ENCODE peak calls at places on chromosomes 3 and 15, in five cellular contexts. V is H9, C is IMR-90, N is mesendoderm, P is neuronal stem cell. S is an unnamed sample.

GRCh38 chr3:178947738-178948137 is 123.9 kb downstream of the ZMAT3 start:
- DNase-seq in C (no peak), V (no peak), N (no peak), P (no peak), S (no peak)

GRCh38 chr3:161549251-161549650 is 52.6 kb downstream of the OTOL1 start:
- DNase-seq in V (no peak), C (no peak), P (no peak), N (peak), S (peak)

GRCh38 chr15:96272427-96272826 is 58.1 kb upstream of the NR2F2 start:
- DNase-seq in P (no peak), V (no peak), N (no peak), C (no peak), S (no peak)

GRCh38 chr3:123276346-123276745 is 74.6 kb downstream of the SEC22A start:
- DNase-seq in P (no peak), C (no peak), V (no peak), N (no peak), S (no peak)

GRCh38 chr15:64928626-64929220 is 17.0 kb downstream of the ANKDD1A start:
- DNase-seq in V (no peak), P (no peak), C (no peak), N (no peak), S (no peak)

GRCh38 chr15:54803139-54803808 is 393.5 kb downstream of the RSL24D1 start:
- DNase-seq in N (peak), C (peak), V (no peak), P (no peak), S (no peak)

GRCh38 chr3:161239700-161240099 is 18.6 kb downstream of the NMD3 start:
- DNase-seq in P (no peak), N (no peak), C (peak), V (no peak), S (no peak)

GRCh38 chr3:78349571-78349970 is 1309.7 kb downstream of the ROBO2 start:
- DNase-seq in N (no peak), C (no peak), P (no peak), V (no peak), S (no peak)

GRCh38 chr15:33292718-33293307 is 18.0 kb upstream of the RYR3 start:
- DNase-seq in N (peak), P (peak), V (peak), C (peak), S (peak)

GRCh38 chr15:69074011-69074842 is 59.7 kb downstream of the NOX5 start:
- DNase-seq in C (peak), V (peak), N (peak), P (peak), S (peak)

GRCh38 chr3:94587291-94587690 is 524.4 kb downstream of the NSUN3 start:
- DNase-seq in P (no peak), C (no peak), V (no peak), N (no peak), S (no peak)

GRCh38 chr3:107662586-107662985 is 139.8 kb downstream of the BBX start:
- DNase-seq in P (no peak), C (peak), N (no peak), V (no peak), S (peak)

GRCh38 chr3:32884532-32885031 is 66.8 kb downstream of the TRIM71 start:
- DNase-seq in V (no peak), P (no peak), C (no peak), N (no peak), S (no peak)

GRCh38 chr3:56413911-56414310 is 54.4 kb downstream of the ERC2 start:
- DNase-seq in V (no peak), P (no peak), N (peak), C (no peak), S (no peak)

GRCh38 chr15:73571346-73571745 is 61.8 kb downstream of the NPTN start:
- DNase-seq in C (no peak), V (no peak), P (no peak), N (no peak), S (no peak)

GRCh38 chr15:42707873-42708544 is 28.9 kb downstream of the CDAN1 start:
- DNase-seq in V (no peak), N (no peak), P (no peak), C (no peak), S (no peak)

GRCh38 chr15:44734839-44735481 is 1.4 kb upstream of the TRIM69 start:
- DNase-seq in P (no peak), N (no peak), V (no peak), C (no peak), S (no peak)

GRCh38 chr3:170809021-170809974 is 60.7 kb downstream of the RPL22L1 start:
- DNase-seq in N (peak), C (peak), P (peak), V (peak), S (peak)

GRCh38 chr15:78620839-78621421 is at the start of gene CHRNA3:
- DNase-seq in V (peak), C (no peak), P (no peak), N (peak), S (no peak)

GRCh38 chr3:122085666-122086065 is 30.5 kb downstream of the CD86 start:
- DNase-seq in N (no peak), V (no peak), P (no peak), C (no peak), S (no peak)

GRCh38 chr3:50616770-50617095 is 218 bp upstream of the MAPKAPK3 start:
- DNase-seq in P (peak), V (peak), N (peak), C (peak), S (peak)

GRCh38 chr3:64686446-64686908 is 1.3 kb downstream of the ADAMTS9 start:
- DNase-seq in P (peak), V (no peak), C (peak), N (peak), S (peak)

GRCh38 chr3:135581806-135582205 is 383.7 kb upstream of the PPP2R3A start:
- DNase-seq in N (no peak), P (no peak), V (no peak), C (no peak), S (no peak)

GRCh38 chr3:173939319-173939718 is 541.8 kb downstream of the NLGN1 start:
- DNase-seq in C (no peak), V (no peak), P (no peak), N (peak), S (peak)

GRCh38 chr15:36954486-36954885 is 145.9 kb downstream of the MEIS2 start:
- DNase-seq in V (no peak), N (no peak), P (no peak), C (peak), S (no peak)

GRCh38 chr3:169460035-169460434 is 203.5 kb downstream of the MECOM start:
- DNase-seq in C (no peak), P (no peak), N (no peak), V (no peak), S (no peak)

GRCh38 chr3:123105201-123106189 is 38.7 kb downstream of the PDIA5 start:
- DNase-seq in P (peak), V (no peak), N (no peak), C (no peak), S (no peak)

GRCh38 chr15:73965730-73966103 is 26.4 kb downstream of the STOML1 start:
- DNase-seq in V (no peak), N (no peak), C (peak), P (no peak), S (peak)

GRCh38 chr15:60255390-60255789 is 142.4 kb downstream of the ANXA2 start:
- DNase-seq in N (no peak), V (no peak), C (no peak), P (no peak), S (peak)

GRCh38 chr3:166071831-166072230 is 234.6 kb upstream of the BCHE start:
- DNase-seq in C (no peak), V (no peak), P (no peak), N (peak), S (no peak)

GRCh38 chr3:57949779-57950618 is 58.2 kb upstream of the FLNB start:
- DNase-seq in N (no peak), C (no peak), P (no peak), V (no peak), S (no peak)

GRCh38 chr15:77630956-77631789 is 1.5 kb downstream of the LINGO1 start:
- DNase-seq in V (peak), C (no peak), P (peak), N (peak), S (no peak)

GRCh38 chr3:188888321-188889056 is 283.3 kb upstream of the TPRG1 start:
- DNase-seq in N (no peak), P (no peak), C (no peak), V (no peak), S (no peak)

GRCh38 chr3:170154569-170155143 is 26.9 kb downstream of the PHC3 start:
- DNase-seq in V (no peak), P (no peak), C (no peak), N (no peak), S (no peak)

GRCh38 chr3:41693799-41694198 is 268.1 kb downstream of the ULK4 start:
- DNase-seq in C (peak), P (no peak), N (no peak), V (no peak), S (no peak)

GRCh38 chr3:42019144-42019952 is 57.4 kb upstream of the ULK4 start:
- DNase-seq in V (no peak), P (no peak), N (no peak), C (no peak), S (no peak)

GRCh38 chr3:37935756-37936666 is 54.6 kb upstream of the VILL start:
- DNase-seq in V (no peak), C (peak), N (peak), P (peak), S (peak)

GRCh38 chr3:159762238-159762637 is 226.4 kb upstream of the IL12A start:
- DNase-seq in V (no peak), C (no peak), N (peak), P (no peak), S (no peak)

GRCh38 chr3:119555309-119555735 is 4.1 kb downstream of the CD80 start:
- DNase-seq in N (no peak), C (no peak), P (no peak), V (no peak), S (no peak)

GRCh38 chr3:190491533-190492054 is 22.3 kb upstream of the IL1RAP start:
- DNase-seq in P (no peak), C (no peak), N (no peak), V (no peak), S (peak)
- H3K23ac ChIP-seq in P (no peak), C (no peak), N (no peak), V (no peak), S (no peak)

GRCh38 chr3:12967751-12968209 is 105.4 kb downstream of the IQSEC1 start:
- DNase-seq in C (peak), P (peak), V (peak), N (peak), S (peak)

GRCh38 chr3:12963869-12964712 is 109.1 kb downstream of the IQSEC1 start:
- DNase-seq in P (no peak), C (peak), N (no peak), V (no peak), S (peak)

GRCh38 chr3:12966847-12967750 is 106.1 kb downstream of the IQSEC1 start:
- DNase-seq in C (peak), P (no peak), N (peak), V (peak), S (peak)

GRCh38 chr3:12964713-12965612 is 108.3 kb downstream of the IQSEC1 start:
- DNase-seq in P (no peak), C (no peak), V (no peak), N (no peak), S (no peak)

GRCh38 chr3:12965999-12966846 is 107.0 kb downstream of the IQSEC1 start:
- DNase-seq in N (no peak), P (no peak), V (no peak), C (no peak), S (peak)
- H3K23ac ChIP-seq in N (peak), P (no peak), V (no peak), C (peak), S (peak)

DNA sequence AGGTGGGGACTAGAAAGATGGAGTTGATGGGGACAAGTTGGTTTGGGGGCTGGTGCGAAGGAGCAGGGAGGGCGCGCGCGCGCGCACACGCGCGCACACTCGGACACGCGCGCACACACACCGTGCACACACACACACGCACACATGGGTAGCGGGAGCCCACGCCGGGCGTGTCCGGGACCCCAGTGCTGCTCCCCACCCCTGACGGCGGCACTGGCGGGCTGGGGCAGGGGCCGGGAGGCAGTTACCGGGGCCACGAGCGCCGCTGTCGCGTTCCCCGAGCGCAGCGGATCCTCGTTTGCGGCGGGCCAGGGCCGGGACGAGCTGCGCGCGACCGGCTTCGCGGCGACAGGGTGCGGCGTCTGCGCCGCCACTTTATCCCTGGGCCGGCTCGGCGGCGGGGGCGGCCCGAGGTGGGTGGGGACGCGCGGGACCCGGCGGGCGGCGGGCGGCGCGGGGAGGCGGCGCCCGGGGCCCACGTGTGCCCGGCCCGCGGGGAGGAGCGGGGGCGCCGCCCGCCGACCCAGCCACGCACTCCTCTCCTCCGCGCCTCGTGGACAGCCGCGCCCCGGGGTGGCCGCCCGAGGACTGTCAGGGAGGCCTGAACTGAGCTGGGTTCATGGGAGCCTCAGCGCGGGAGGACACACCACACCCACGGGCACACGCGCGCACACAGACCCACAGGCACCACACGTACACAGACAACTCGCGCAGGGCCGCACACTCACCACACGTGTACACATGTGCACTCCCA is 698 bp upstream of the MGLL start:
- DNase-seq in P (peak), C (peak), V (no peak), N (no peak), S (peak)
- H3K23ac ChIP-seq in P (peak), C (peak), V (no peak), N (peak), S (peak)

DNA sequence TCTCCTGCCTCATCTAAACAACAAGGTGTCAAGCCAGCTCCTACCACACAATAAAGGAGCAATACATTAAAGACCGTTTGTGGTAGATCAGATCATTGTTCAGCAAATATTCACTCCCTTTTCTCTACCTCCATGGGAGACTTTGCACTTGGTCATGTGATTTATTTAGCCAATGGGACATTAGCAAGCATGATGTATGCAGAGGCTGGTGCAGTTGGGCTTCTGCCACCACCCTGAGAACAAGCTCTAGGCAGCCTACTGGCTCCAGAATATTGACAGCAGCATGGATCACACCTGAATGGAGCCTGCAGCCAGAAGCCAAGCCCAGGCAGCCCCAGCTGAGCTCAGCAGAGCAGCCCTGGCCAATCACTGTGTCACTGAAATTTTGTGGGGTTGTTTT is 99.4 kb upstream of the UBE2E2 start:
- DNase-seq in N (peak), P (no peak), V (peak), C (no peak), S (no peak)
- H3K23ac ChIP-seq in N (no peak), P (no peak), V (no peak), C (no peak), S (no peak)

GRCh38 chr15:99634576-99634975 is 68.8 kb downstream of the MEF2A start:
- DNase-seq in N (no peak), C (no peak), V (no peak), P (no peak), S (no peak)
- H3K23ac ChIP-seq in N (no peak), C (no peak), V (no peak), P (no peak), S (no peak)

DNA sequence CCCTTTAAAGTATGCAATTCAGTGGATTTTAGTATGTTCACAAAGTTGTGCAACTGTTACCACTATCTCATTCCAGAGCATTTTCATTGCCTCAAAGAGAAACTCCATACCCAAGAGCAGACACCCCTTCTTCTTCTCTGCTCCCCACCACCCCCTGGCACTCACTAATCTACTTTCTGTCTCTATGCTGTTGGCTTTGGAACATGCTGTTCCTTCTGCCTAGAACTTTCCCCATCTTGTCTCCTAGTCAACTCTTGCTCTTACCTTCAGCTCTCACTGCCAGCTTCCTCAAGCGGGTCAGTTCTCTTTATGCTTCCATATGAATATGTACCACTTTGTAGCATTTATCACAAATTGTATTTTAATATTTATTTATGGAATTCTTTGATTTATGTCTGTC is 50.1 kb downstream of the TYRO3 start:
- DNase-seq in N (no peak), P (no peak), C (no peak), V (no peak), S (no peak)
- H3K23ac ChIP-seq in N (no peak), P (no peak), C (no peak), V (no peak), S (no peak)

GRCh38 chr3:181727122-181728036 is 15.7 kb downstream of the SOX2 start:
- DNase-seq in N (peak), P (no peak), V (peak), C (no peak), S (peak)
- H3K23ac ChIP-seq in N (no peak), P (no peak), V (no peak), C (no peak), S (no peak)

GRCh38 chr3:141728355-141728892 is 9.7 kb upstream of the RNF7 start:
- DNase-seq in N (peak), C (no peak), V (no peak), P (no peak), S (no peak)
- H3K23ac ChIP-seq in N (no peak), C (no peak), V (no peak), P (no peak), S (no peak)

S was measured in mesenchymal stem cell.